ENCODE peak calls at places on chromosome 12, in four cellular contexts. Q is HepG2, D is A549, G is K562. B is an unnamed sample.
A peak's percentile ranks its signal among the peaks of the same experiment; 100 is the strongest.

GRCh38 chr12:76259660-76260389 is 88.4 kb downstream of the BBS10 start:
- DNase-seq in Q (no peak), D (no peak), G (no peak), B (no peak)

GRCh38 chr12:38144601-38145436 is 171.8 kb upstream of the ALG10B start:
- DNase-seq in Q (no peak), D (peak; percentile 17), G (no peak), B (no peak)

GRCh38 chr12:16606201-16606849 is 363 bp upstream of the LMO3 start:
- DNase-seq in Q (no peak), D (no peak), G (no peak), B (peak; percentile 34)

GRCh38 chr12:117907108-117907689 is 61.6 kb downstream of the KSR2 start:
- DNase-seq in Q (no peak), D (no peak), G (no peak), B (no peak)

GRCh38 chr12:91986084-91986483 is 159.6 kb downstream of the BTG1 start:
- DNase-seq in Q (peak; percentile 10), D (peak; percentile 39), G (no peak), B (no peak)

GRCh38 chr12:41466762-41467270 is 278.7 kb downstream of the PDZRN4 start:
- DNase-seq in Q (no peak), D (no peak), G (no peak), B (no peak)

GRCh38 chr12:116999066-116999465 is 88.3 kb downstream of the FBXW8 start:
- DNase-seq in Q (no peak), D (no peak), G (no peak), B (no peak)

GRCh38 chr12:10740182-10740581 is 17.1 kb upstream of the YBX3 start:
- DNase-seq in Q (peak; percentile 58), D (peak; percentile 33), G (no peak), B (no peak)

GRCh38 chr12:124684496-124684895 is 117.1 kb upstream of the NCOR2 start:
- DNase-seq in Q (no peak), D (no peak), G (no peak), B (no peak)

GRCh38 chr12:78194448-78194847 is 363.8 kb downstream of the NAV3 start:
- DNase-seq in Q (no peak), D (no peak), G (no peak), B (no peak)

GRCh38 chr12:71125515-71125914 is 32.3 kb downstream of the TSPAN8 start:
- DNase-seq in Q (peak; percentile 47), D (no peak), G (peak; percentile 8), B (no peak)

GRCh38 chr12:47736877-47737676 is 11.8 kb upstream of the ENDOU start:
- DNase-seq in Q (no peak), D (no peak), G (peak; percentile 83), B (no peak)

GRCh38 chr12:69112616-69113015 is 126.8 kb upstream of the CPSF6 start:
- DNase-seq in Q (no peak), D (no peak), G (no peak), B (no peak)

GRCh38 chr12:72543777-72544467 is 271.8 kb downstream of the TRHDE start:
- DNase-seq in Q (no peak), D (no peak), G (no peak), B (no peak)

GRCh38 chr12:117590999-117591398 is 229.6 kb upstream of the NOS1 start:
- DNase-seq in Q (no peak), D (no peak), G (no peak), B (no peak)

GRCh38 chr12:16063728-16064127 is 152.6 kb downstream of the DERA start:
- DNase-seq in Q (no peak), D (peak; percentile 20), G (no peak), B (no peak)

GRCh38 chr12:109393437-109394345 is 46.0 kb downstream of the MYO1H start:
- DNase-seq in Q (peak; percentile 35), D (peak; percentile 76), G (peak; percentile 76), B (peak; percentile 75)

GRCh38 chr12:68956466-68956865 is 23.5 kb upstream of the CPM start:
- DNase-seq in Q (no peak), D (no peak), G (no peak), B (no peak)

GRCh38 chr12:126742326-126742725 is 1524.6 kb upstream of the TMEM132C start:
- DNase-seq in Q (no peak), D (no peak), G (no peak), B (no peak)
- TF ChIP-seq MAX in Q (no peak), D (no peak), G (no peak), B (no peak)

GRCh38 chr12:12715459-12716150 is 1.6 kb upstream of the CDKN1B start:
- DNase-seq in Q (no peak), D (peak; percentile 12), G (no peak), B (peak; percentile 81)
- TF ChIP-seq POLR2A in Q (no peak), D (no peak), G (no peak), B (peak; percentile 34)

GRCh38 chr12:103677341-103677740 is 90.3 kb downstream of the STAB2 start:
- DNase-seq in Q (no peak), D (no peak), G (no peak), B (no peak)
- TF ChIP-seq MAX in Q (no peak), D (no peak), G (no peak), B (no peak)

GRCh38 chr12:106651552-106651951 is 68.7 kb downstream of the RFX4 start:
- DNase-seq in Q (no peak), D (no peak), G (no peak), B (no peak)
- TF ChIP-seq POLR2A in Q (no peak), D (no peak), G (no peak), B (no peak)

GRCh38 chr12:101230547-101230946 is 20.5 kb upstream of the SLC5A8 start:
- DNase-seq in Q (no peak), D (no peak), G (no peak), B (no peak)
- TF ChIP-seq MAX in Q (no peak), D (no peak), G (no peak), B (no peak)

B was measured in NB4.